ENCODE peak calls at places on chromosomes 13 and 19, in seven cellular contexts. W is CD4-positive, alpha-beta T cell; B is AG10803; H is H9; N is endothelial cell; I is PC-9; A is SK-N-SH. D is an unnamed sample.

GRCh38 chr19:30686252-30686762 is 314.1 kb downstream of the ZNF536 start:
- DNase-seq in W (no peak), A (peak; percentile 75), H (no peak), B (peak; percentile 42), N (no peak), I (no peak), D (no peak)

GRCh38 chr19:16373539-16373938 is 48.9 kb downstream of the KLF2 start:
- DNase-seq in I (no peak), W (no peak), N (no peak), B (no peak), H (no peak), A (no peak), D (no peak)

GRCh38 chr19:13398780-13399726 is 107.2 kb downstream of the CACNA1A start:
- DNase-seq in A (no peak), W (no peak), I (no peak), B (peak; percentile 86), H (no peak), N (no peak), D (no peak)

GRCh38 chr13:34019870-34020269 is 201.9 kb downstream of the RFC3 start:
- DNase-seq in A (no peak), B (no peak), W (no peak), N (no peak), I (no peak), H (no peak), D (no peak)

GRCh38 chr19:47756953-47757608 is 11.7 kb downstream of the NOP53 start:
- DNase-seq in N (no peak), B (no peak), W (no peak), H (no peak), I (no peak), A (no peak), D (no peak)

GRCh38 chr13:39451301-39451700 is 151.7 kb downstream of the LHFPL6 start:
- DNase-seq in B (peak; percentile 52), A (no peak), H (no peak), I (no peak), N (no peak), W (no peak), D (no peak)

GRCh38 chr13:45811891-45812583 is 39.5 kb downstream of the SIAH3 start:
- DNase-seq in I (no peak), A (no peak), B (no peak), W (no peak), N (no peak), H (no peak), D (no peak)

GRCh38 chr19:10105241-10106099 is 692 bp upstream of the PPAN start:
- DNase-seq in H (no peak), W (no peak), A (no peak), N (no peak), I (no peak), B (no peak), D (no peak)

GRCh38 chr19:47699360-47699917 is 13.8 kb upstream of the EHD2 start:
- DNase-seq in B (no peak), N (peak; percentile 74), A (peak; percentile 95), W (peak; percentile 23), H (peak; percentile 82), I (peak; percentile 53), D (peak; percentile 78)

GRCh38 chr13:29845440-29846056 is 4.9 kb downstream of the UBL3 start:
- DNase-seq in B (peak; percentile 28), W (no peak), I (no peak), A (no peak), N (no peak), H (no peak), D (no peak)
- TF ChIP-seq CTCF in B (peak; percentile 51), W (peak; percentile 55), I (peak; percentile 62), A (peak; percentile 67), N (no peak), H (peak; percentile 41), D (no peak)

DNA sequence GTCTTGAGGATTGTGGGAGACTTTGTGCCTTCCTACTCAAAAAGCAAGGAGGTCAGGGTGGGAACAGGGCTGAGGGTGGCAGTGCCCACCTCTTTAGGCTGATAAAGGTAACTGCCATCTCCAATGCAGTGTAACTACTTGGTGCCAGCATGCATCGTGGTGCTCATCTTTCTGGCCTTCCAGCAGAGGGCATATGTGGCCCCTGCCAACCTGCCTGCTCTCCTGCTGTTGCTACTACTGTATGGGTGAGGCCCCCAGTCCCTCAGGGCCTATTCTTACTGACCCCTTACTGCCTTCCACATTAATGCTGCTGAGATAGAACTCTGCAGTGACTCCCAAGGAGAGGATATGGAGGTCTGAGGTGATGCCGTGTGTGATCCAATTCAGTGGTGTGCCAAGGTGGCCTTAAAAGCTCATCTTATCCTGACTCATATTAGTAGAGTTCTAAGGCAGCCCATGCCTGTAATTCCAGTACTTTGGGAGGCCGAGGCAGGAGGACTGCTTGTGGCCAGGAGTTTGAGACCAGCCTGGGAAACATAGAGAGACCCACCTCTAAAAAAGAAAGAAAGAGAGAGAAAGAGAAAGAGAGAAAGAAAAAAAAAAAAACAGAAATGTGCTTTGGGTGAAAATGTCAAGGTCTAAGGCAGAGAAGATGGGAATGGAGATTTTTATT is 9.6 kb upstream of the ARHGAP45 start:
- DNase-seq in A (no peak), W (no peak), N (no peak), B (peak; percentile 67), H (peak; percentile 43), I (peak; percentile 43), D (peak; percentile 42)
- TF ChIP-seq CTCF in A (no peak), W (peak; percentile 46), N (no peak), B (no peak), H (no peak), I (peak; percentile 61), D (no peak)

GRCh38 chr13:66489586-66489985 is 740.5 kb downstream of the PCDH9 start:
- DNase-seq in W (no peak), I (no peak), A (no peak), B (no peak), N (no peak), H (no peak), D (no peak)

GRCh38 chr13:66489172-66489571 is 741.0 kb downstream of the PCDH9 start:
- DNase-seq in B (no peak), A (no peak), W (no peak), N (no peak), H (no peak), I (no peak), D (no peak)

GRCh38 chr13:66491241-66491640 is 738.9 kb downstream of the PCDH9 start:
- DNase-seq in N (no peak), A (no peak), I (no peak), H (no peak), W (no peak), B (no peak), D (no peak)

DNA sequence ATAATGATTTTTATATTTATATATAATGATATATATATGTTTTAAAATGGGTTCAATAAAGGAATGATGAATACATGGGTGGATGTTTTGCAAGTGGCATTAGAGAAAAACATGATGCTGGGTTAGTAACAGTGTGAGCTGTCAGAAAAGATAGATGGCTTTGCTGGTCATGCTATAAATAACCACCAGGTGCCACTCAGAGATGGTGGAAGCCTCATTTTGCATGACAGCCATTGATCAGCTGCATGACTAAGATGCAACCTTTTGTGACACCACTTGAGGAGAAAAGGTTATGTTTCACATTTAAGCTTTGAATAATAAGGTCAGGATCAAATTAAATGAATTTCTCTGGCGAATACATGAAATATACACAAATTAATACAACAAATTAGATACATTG is 737.7 kb downstream of the PCDH9 start:
- DNase-seq in W (no peak), I (peak; percentile 4), H (peak; percentile 37), B (no peak), A (peak; percentile 4), N (peak; percentile 5), D (no peak)
- TF ChIP-seq CTCF in W (no peak), I (peak; percentile 22), H (peak; percentile 69), B (no peak), A (peak; percentile 19), N (peak; percentile 48), D (no peak)

GRCh38 chr13:96966415-96967102 is 27.7 kb downstream of the OXGR1 start:
- DNase-seq in N (no peak), W (no peak), A (no peak), B (no peak), I (no peak), H (no peak), D (no peak)

GRCh38 chr13:96960379-96960778 is 33.9 kb downstream of the OXGR1 start:
- DNase-seq in I (no peak), W (no peak), B (no peak), H (no peak), N (no peak), A (no peak), D (no peak)

GRCh38 chr13:96968027-96968426 is 26.2 kb downstream of the OXGR1 start:
- DNase-seq in W (no peak), B (no peak), I (no peak), N (no peak), A (no peak), H (no peak), D (no peak)

GRCh38 chr13:96967248-96967745 is 27.0 kb downstream of the OXGR1 start:
- DNase-seq in N (no peak), W (no peak), I (no peak), B (no peak), A (no peak), H (peak; percentile 32), D (no peak)

DNA sequence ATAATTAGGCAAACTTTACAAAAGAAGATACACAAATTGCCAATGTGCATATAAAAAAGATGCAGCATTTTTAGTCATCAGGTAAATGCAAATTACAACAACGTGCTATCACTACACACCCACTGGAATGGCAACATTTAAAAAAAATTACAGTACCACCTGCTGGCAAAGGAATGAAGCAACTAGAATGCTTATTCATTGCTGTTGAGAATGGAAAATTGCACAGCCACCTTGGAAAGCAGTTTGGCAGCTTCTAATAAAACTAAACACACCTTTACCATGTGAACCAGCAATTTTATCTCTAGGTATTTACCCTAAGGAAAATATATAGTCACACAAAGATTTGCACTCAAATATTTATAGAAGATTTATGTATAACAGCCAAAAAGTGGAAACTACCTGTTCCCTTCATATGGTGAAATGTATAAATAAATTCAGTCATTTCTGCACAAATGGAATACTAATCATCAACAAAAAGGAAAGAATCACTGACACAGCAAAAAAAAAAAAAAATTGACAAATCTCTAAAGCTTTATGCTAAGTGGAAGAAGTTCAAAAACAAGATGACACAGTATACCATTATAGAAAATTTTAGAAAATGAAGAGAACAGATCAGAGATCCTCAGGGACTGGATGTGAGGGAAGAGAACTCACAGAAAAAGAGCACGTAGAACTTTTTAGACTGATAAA is 30.3 kb downstream of the OXGR1 start:
- DNase-seq in B (no peak), N (no peak), A (no peak), W (no peak), I (no peak), H (no peak), D (no peak)
- TF ChIP-seq CTCF in B (no peak), N (no peak), A (no peak), W (no peak), I (no peak), H (no peak), D (no peak)

GRCh38 chr19:56748443-56748842 is 76.9 kb upstream of the ZNF835 start:
- DNase-seq in N (no peak), W (no peak), H (no peak), A (peak; percentile 40), B (no peak), I (no peak), D (no peak)
- TF ChIP-seq CTCF in N (no peak), W (no peak), H (peak; percentile 43), A (peak; percentile 41), B (no peak), I (peak; percentile 67), D (no peak)